ENCODE peak calls at places on chromosome 20, in five cellular contexts. T, N, L, A and K are unnamed samples.

GRCh38 chr20:23909390-23909789 is 29.8 kb upstream of the CST5 start:
- DNase-seq in T (no peak), N (no peak), L (no peak), A (no peak), K (no peak)

GRCh38 chr20:23397961-23398360 is 23.3 kb downstream of the NAPB start:
- DNase-seq in T (no peak), N (no peak), L (peak), A (no peak), K (no peak)

GRCh38 chr20:49283703-49284625 is 6.1 kb upstream of the ZNFX1 start:
- DNase-seq in T (no peak), N (no peak), L (peak), A (no peak), K (no peak)

GRCh38 chr20:24787071-24787470 is 162.0 kb upstream of the CST7 start:
- DNase-seq in T (no peak), N (no peak), L (no peak), A (no peak), K (no peak)

GRCh38 chr20:4018015-4018748 is 2.8 kb upstream of the RNF24 start:
- DNase-seq in T (no peak), N (no peak), L (peak), A (peak), K (no peak)

GRCh38 chr20:63658749-63659187 is 656 bp downstream of the RTEL1 start:
- DNase-seq in T (no peak), N (no peak), L (peak), A (peak), K (no peak)

GRCh38 chr20:63574156-63574828 is at the start of gene HELZ2:
- DNase-seq in T (peak), N (peak), L (peak), A (peak), K (peak)

GRCh38 chr20:419556-420168 is 11.6 kb downstream of the RBCK1 start:
- DNase-seq in T (peak), N (peak), L (no peak), A (no peak), K (peak)

GRCh38 chr20:43969501-43969900 is 54.8 kb downstream of the TOX2 start:
- DNase-seq in T (no peak), N (no peak), L (no peak), A (no peak), K (no peak)

GRCh38 chr20:49526568-49526967 is 41.4 kb downstream of the PTGIS start:
- DNase-seq in T (no peak), N (no peak), L (no peak), A (no peak), K (no peak)

GRCh38 chr20:23782366-23782983 is 31.7 kb upstream of the CST1 start:
- DNase-seq in T (no peak), N (no peak), L (peak), A (peak), K (peak)

GRCh38 chr20:46158476-46158987 is 40.4 kb downstream of the CD40 start:
- DNase-seq in T (no peak), N (no peak), L (no peak), A (no peak), K (no peak)

GRCh38 chr20:63502671-63503172 is 3.8 kb upstream of the EEF1A2 start:
- DNase-seq in T (no peak), N (no peak), L (no peak), A (no peak), K (no peak)

GRCh38 chr20:14700641-14700965 is 363.2 kb upstream of the FLRT3 start:
- DNase-seq in T (no peak), N (no peak), L (peak), A (peak), K (no peak)

GRCh38 chr20:62802026-62802712 is 2.5 kb upstream of the OGFR start:
- DNase-seq in T (no peak), N (no peak), L (no peak), A (no peak), K (no peak)

GRCh38 chr20:41308726-41309413 is 8.7 kb downstream of the ZHX3 start:
- DNase-seq in T (no peak), N (no peak), L (peak), A (no peak), K (no peak)

GRCh38 chr20:63791497-63792156 is 39.4 kb downstream of the ZBTB46 start:
- DNase-seq in T (no peak), N (no peak), L (no peak), A (no peak), K (no peak)

GRCh38 chr20:561437-562231 is 18.0 kb upstream of the CSNK2A1 start:
- DNase-seq in T (peak), N (peak), L (peak), A (peak), K (peak)

GRCh38 chr20:18837710-18838109 is 24.1 kb downstream of the SCP2D1 start:
- DNase-seq in T (no peak), N (no peak), L (no peak), A (no peak), K (no peak)

GRCh38 chr20:39259808-39260207 is 297.7 kb downstream of the DHX35 start:
- DNase-seq in T (no peak), N (no peak), L (no peak), A (no peak), K (no peak)

GRCh38 chr20:15561707-15562106 is 1011.5 kb downstream of the KIF16B start:
- DNase-seq in T (no peak), N (no peak), L (no peak), A (no peak), K (no peak)

GRCh38 chr20:36830791-36831691 is 44.9 kb upstream of the TLDC2 start:
- DNase-seq in T (no peak), N (no peak), L (peak), A (no peak), K (no peak)
- TF ChIP-seq CTCF in T (no peak), N (peak), L (peak), A (no peak), K (no peak)

DNA sequence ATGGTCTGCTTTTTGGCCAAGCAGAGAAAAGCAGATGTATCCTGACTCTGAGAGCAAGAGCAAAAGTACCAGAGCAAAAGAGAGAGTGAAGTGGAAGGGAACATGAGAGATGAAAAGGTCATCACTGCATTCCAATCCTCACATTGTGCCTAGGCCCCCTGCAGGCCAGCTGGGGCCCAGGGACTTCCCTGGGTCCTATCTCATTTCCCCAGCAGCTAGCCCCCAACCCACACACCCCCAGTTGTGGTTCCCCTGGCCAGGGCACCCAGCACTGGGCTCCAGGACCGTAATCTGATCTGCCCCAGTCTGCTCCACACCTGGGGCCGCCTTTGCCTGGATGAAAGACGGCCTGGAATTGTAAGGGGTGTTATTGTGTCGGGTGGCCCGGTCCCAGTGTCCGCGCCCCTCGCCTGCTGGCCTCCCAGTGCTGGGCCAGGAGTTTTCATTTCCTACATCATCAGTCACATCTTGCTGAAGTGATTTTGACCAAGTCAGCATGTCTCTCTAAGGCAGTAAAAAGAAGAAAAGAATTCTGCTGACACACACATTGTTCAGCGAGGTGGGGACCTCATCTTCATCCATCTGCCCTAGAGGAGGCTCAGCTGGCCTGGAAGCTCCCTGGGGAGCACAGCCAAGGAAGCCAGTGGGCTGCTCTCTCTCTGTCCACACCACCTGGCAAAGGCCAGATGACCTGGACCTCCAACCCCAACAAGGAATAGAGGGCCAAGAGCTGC is 3.9 kb upstream of the BMP7 start:
- DNase-seq in T (no peak), N (no peak), L (no peak), A (no peak), K (no peak)
- TF ChIP-seq CTCF in T (no peak), N (no peak), L (no peak), A (no peak), K (no peak)

DNA sequence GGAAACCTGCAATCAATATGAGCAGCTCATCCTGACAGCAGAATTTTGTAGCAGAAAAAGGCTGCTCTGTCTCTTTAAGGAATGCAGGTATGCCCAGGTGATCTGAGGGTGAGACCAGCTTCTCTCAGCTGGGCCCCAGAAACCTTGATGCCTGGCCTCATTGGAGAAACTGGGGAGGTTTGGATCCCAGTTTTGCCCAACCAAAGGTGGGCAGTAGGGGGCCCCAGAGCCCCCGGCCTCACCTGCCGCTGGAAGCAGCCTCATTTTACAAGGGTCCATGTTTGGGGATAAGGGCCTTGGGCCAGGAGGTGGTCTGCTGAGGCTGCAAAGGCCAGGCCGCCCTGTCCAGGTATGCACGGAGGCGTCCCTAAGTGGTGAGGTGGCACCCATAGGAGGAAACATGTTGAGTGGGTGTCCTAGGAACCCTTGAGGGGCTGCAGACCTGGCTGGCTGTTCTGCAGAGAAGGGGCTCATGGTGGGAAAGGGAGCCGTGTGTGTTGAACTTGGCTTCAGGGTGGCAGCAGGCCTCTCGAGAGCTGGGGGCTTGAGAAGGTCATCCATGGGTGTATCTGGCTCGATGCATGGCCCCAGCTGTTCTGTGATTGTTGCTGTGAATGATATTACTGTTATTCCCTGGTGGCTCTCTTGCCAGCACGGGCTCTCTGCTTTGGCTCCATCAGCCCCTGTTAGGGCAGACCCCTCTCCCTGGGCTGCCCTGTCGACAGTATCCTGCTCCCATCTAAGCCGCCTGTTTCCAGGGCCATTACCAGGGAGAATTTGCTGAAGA is 208.4 kb downstream of the CDH4 start:
- DNase-seq in T (no peak), N (no peak), L (no peak), A (no peak), K (no peak)
- TF ChIP-seq CTCF in T (no peak), N (no peak), L (no peak), A (no peak), K (no peak)

GRCh38 chr20:31256959-31257358 is 505 bp upstream of the DEFB115 start:
- DNase-seq in T (no peak), N (no peak), L (no peak), A (no peak), K (no peak)

GRCh38 chr20:31257364-31257763 is at the start of gene DEFB115:
- DNase-seq in T (no peak), N (no peak), L (no peak), A (no peak), K (no peak)

GRCh38 chr20:31260326-31260932 is 3.0 kb downstream of the DEFB115 start:
- DNase-seq in T (no peak), N (no peak), L (no peak), A (peak), K (no peak)
- TF ChIP-seq CTCF in T (no peak), N (peak), L (no peak), A (peak), K (peak)